ENCODE peak calls at places on chromosomes 6 and 20, in nine cellular contexts. Z is NCI-H2081; H is thoracic aorta; W is stimulated activated CD8-positive, alpha-beta memory T cell treated with anti-CD3 and anti-CD28 coated beads, Interleukin-7, amount 100 ng/mL, for 1 hour; U is NCI-H69; V is tibial nerve; L is EH; O is heart right ventricle; C is mucosa of gallbladder. D is an unnamed sample.

GRCh38 chr20:19935842-19936241 is 81.3 kb upstream of the NAA20 start:
- DNase-seq in Z (no peak), H (no peak), W (no peak), U (no peak), V (no peak), L (no peak), O (no peak), C (peak), D (no peak)

GRCh38 chr20:5143856-5144255 is 17.0 kb downstream of the CDS2 start:
- DNase-seq in Z (no peak), H (no peak), W (no peak), U (no peak), V (no peak), L (no peak), O (no peak), C (no peak), D (no peak)

GRCh38 chr6:115272311-115272710 is 788.4 kb downstream of the FRK start:
- DNase-seq in Z (no peak), H (no peak), W (no peak), U (no peak), V (no peak), L (no peak), O (no peak), C (no peak), D (no peak)

GRCh38 chr6:167031082-167031709 is 32.0 kb downstream of the CEP43 start:
- DNase-seq in Z (no peak), H (no peak), W (no peak), U (no peak), V (no peak), L (peak), O (no peak), C (no peak), D (no peak)

GRCh38 chr6:122405417-122405816 is 6.0 kb downstream of the HSF2 start:
- DNase-seq in Z (no peak), H (no peak), W (no peak), U (no peak), V (no peak), L (no peak), O (no peak), C (no peak), D (no peak)

GRCh38 chr6:165662041-165662491 is 975 bp downstream of the PDE10A start:
- DNase-seq in Z (no peak), H (no peak), W (no peak), U (peak), V (no peak), L (no peak), O (peak), C (no peak), D (no peak)

GRCh38 chr20:37775200-37775599 is 81.4 kb downstream of the CTNNBL1 start:
- DNase-seq in Z (no peak), H (no peak), W (no peak), U (peak), V (no peak), L (no peak), O (no peak), C (no peak), D (no peak)

GRCh38 chr20:62557425-62557824 is 81.6 kb upstream of the GATA5 start:
- DNase-seq in Z (no peak), H (no peak), W (no peak), U (no peak), V (no peak), L (no peak), O (no peak), C (no peak), D (no peak)

GRCh38 chr6:72976389-72976900 is 248.9 kb downstream of the KHDC1L start:
- DNase-seq in Z (no peak), H (no peak), W (no peak), U (peak), V (no peak), L (peak), O (no peak), C (no peak), D (no peak)

GRCh38 chr20:1633535-1633934 is 13.7 kb upstream of the SIRPB1 start:
- DNase-seq in Z (no peak), H (no peak), W (no peak), U (no peak), V (no peak), L (no peak), O (no peak), C (no peak), D (no peak)

GRCh38 chr6:162070639-162071038 is 656.9 kb downstream of the PRKN start:
- DNase-seq in Z (no peak), H (no peak), W (no peak), U (no peak), V (no peak), L (no peak), O (peak), C (no peak), D (no peak)

GRCh38 chr20:25297141-25297905 is 49.4 kb downstream of the PYGB start:
- DNase-seq in Z (peak), H (no peak), W (no peak), U (peak), V (no peak), L (no peak), O (no peak), C (no peak), D (no peak)

GRCh38 chr6:25788305-25788922 is 33.9 kb downstream of the SLC17A4 start:
- DNase-seq in Z (peak), H (peak), W (no peak), U (peak), V (peak), L (peak), O (no peak), C (peak), D (no peak)

GRCh38 chr6:117233146-117233545 is 32.2 kb upstream of the VGLL2 start:
- DNase-seq in Z (no peak), H (no peak), W (no peak), U (no peak), V (no peak), L (peak), O (no peak), C (no peak), D (no peak)

GRCh38 chr6:108526739-108527174 is 34.0 kb upstream of the FOXO3 start:
- DNase-seq in Z (peak), H (no peak), W (no peak), U (peak), V (no peak), L (peak), O (no peak), C (no peak), D (no peak)

GRCh38 chr6:141963543-141964295 is 169.0 kb upstream of the GJE1 start:
- DNase-seq in Z (no peak), H (no peak), W (no peak), U (no peak), V (no peak), L (peak), O (no peak), C (no peak), D (no peak)

GRCh38 chr6:18405477-18406293 is 18.5 kb downstream of the RNF144B start:
- DNase-seq in Z (no peak), H (no peak), W (no peak), U (peak), V (no peak), L (peak), O (no peak), C (no peak), D (no peak)

GRCh38 chr6:41222513-41222912 is 5.6 kb upstream of the TREML4 start:
- DNase-seq in Z (no peak), H (no peak), W (no peak), U (no peak), V (no peak), L (no peak), O (no peak), C (no peak), D (no peak)

GRCh38 chr6:35219683-35220326 is 6.0 kb downstream of the SCUBE3 start:
- DNase-seq in Z (peak), H (no peak), W (no peak), U (peak), V (no peak), L (peak), O (no peak), C (no peak), D (no peak)

GRCh38 chr20:1684872-1685271 is 27.3 kb upstream of the SIRPG start:
- DNase-seq in Z (no peak), H (no peak), W (no peak), U (no peak), V (no peak), L (no peak), O (no peak), C (no peak), D (no peak)

GRCh38 chr6:76706086-76706485 is 633.6 kb upstream of the IMPG1 start:
- DNase-seq in Z (no peak), H (no peak), W (no peak), U (no peak), V (no peak), L (no peak), O (no peak), C (no peak), D (no peak)

GRCh38 chr6:75800133-75800532 is 51.1 kb downstream of the MYO6 start:
- DNase-seq in Z (no peak), H (no peak), W (no peak), U (no peak), V (no peak), L (no peak), O (no peak), C (no peak), D (no peak)

GRCh38 chr6:139592011-139592410 is 217.6 kb upstream of the CITED2 start:
- DNase-seq in Z (no peak), H (no peak), W (no peak), U (no peak), V (no peak), L (no peak), O (no peak), C (no peak), D (no peak)

GRCh38 chr20:40939667-40940066 is 89.0 kb upstream of the TOP1 start:
- DNase-seq in Z (no peak), H (no peak), W (no peak), U (no peak), V (no peak), L (no peak), O (no peak), C (no peak), D (no peak)

GRCh38 chr6:81557811-81558210 is 194.7 kb downstream of the TENT5A start:
- DNase-seq in Z (no peak), H (no peak), W (no peak), U (no peak), V (no peak), L (no peak), O (no peak), C (no peak), D (no peak)

GRCh38 chr6:64230530-64230929 is 594.9 kb downstream of the PHF3 start:
- DNase-seq in Z (peak), H (no peak), W (no peak), U (peak), V (no peak), L (no peak), O (no peak), C (no peak), D (no peak)

GRCh38 chr6:501891-502601 is 110.5 kb downstream of the IRF4 start:
- DNase-seq in Z (no peak), H (no peak), W (no peak), U (no peak), V (no peak), L (no peak), O (no peak), C (no peak), D (peak)